ENCODE peak calls at places on chromosomes 12 and 14, in eight cellular contexts. One of them, this sample, is unnamed.

GRCh38 chr14:24377660-24378059 is 9.7 kb downstream of the NFATC4 start:
- DNase-seq in cardiac fibroblast: no peak
- DNase-seq in upper lobe of right lung: no peak
- DNase-seq in esophagus squamous epithelium: no peak
- DNase-seq in AG10803: no peak
- DNase-seq in AG09309: no peak
- DNase-seq in fibroblast of lung: no peak
- DNase-seq in fibroblast of pulmonary artery: no peak
- DNase-seq in this sample: no peak

GRCh38 chr14:103127356-103127755 is 4.1 kb downstream of the TNFAIP2 start:
- DNase-seq in cardiac fibroblast: no peak
- DNase-seq in upper lobe of right lung: peak; percentile 61
- DNase-seq in esophagus squamous epithelium: no peak
- DNase-seq in AG10803: no peak
- DNase-seq in AG09309: no peak
- DNase-seq in fibroblast of lung: no peak
- DNase-seq in fibroblast of pulmonary artery: no peak
- DNase-seq in this sample: no peak

GRCh38 chr14:89748004-89748403 is 206.5 kb downstream of the EFCAB11 start:
- DNase-seq in cardiac fibroblast: no peak
- DNase-seq in upper lobe of right lung: no peak
- DNase-seq in esophagus squamous epithelium: no peak
- DNase-seq in AG10803: no peak
- DNase-seq in AG09309: no peak
- DNase-seq in fibroblast of lung: peak; percentile 56
- DNase-seq in fibroblast of pulmonary artery: no peak
- DNase-seq in this sample: no peak

GRCh38 chr12:110647669-110648068 is 33.7 kb downstream of the TCTN1 start:
- DNase-seq in cardiac fibroblast: no peak
- DNase-seq in upper lobe of right lung: no peak
- DNase-seq in esophagus squamous epithelium: no peak
- DNase-seq in AG10803: no peak
- DNase-seq in AG09309: no peak
- DNase-seq in fibroblast of lung: no peak
- DNase-seq in fibroblast of pulmonary artery: no peak
- DNase-seq in this sample: no peak

GRCh38 chr14:99191663-99192621 is 80.1 kb downstream of the BCL11B start:
- DNase-seq in cardiac fibroblast: peak; percentile 73
- DNase-seq in upper lobe of right lung: no peak
- DNase-seq in esophagus squamous epithelium: no peak
- DNase-seq in AG10803: peak; percentile 59
- DNase-seq in AG09309: no peak
- DNase-seq in fibroblast of lung: peak; percentile 60
- DNase-seq in fibroblast of pulmonary artery: peak; percentile 71
- DNase-seq in this sample: peak; percentile 5

GRCh38 chr14:105647784-105648608 is 121.6 kb downstream of the TMEM121 start:
- DNase-seq in cardiac fibroblast: no peak
- DNase-seq in upper lobe of right lung: no peak
- DNase-seq in esophagus squamous epithelium: no peak
- DNase-seq in AG10803: no peak
- DNase-seq in AG09309: no peak
- DNase-seq in fibroblast of lung: no peak
- DNase-seq in fibroblast of pulmonary artery: no peak
- DNase-seq in this sample: no peak

GRCh38 chr14:57478050-57478449 is 15.6 kb downstream of the CCDC198 start:
- DNase-seq in cardiac fibroblast: no peak
- DNase-seq in upper lobe of right lung: no peak
- DNase-seq in esophagus squamous epithelium: no peak
- DNase-seq in AG10803: no peak
- DNase-seq in AG09309: no peak
- DNase-seq in fibroblast of lung: no peak
- DNase-seq in fibroblast of pulmonary artery: no peak
- DNase-seq in this sample: no peak

GRCh38 chr12:27291862-27292261 is 40.8 kb upstream of the BMAL2 start:
- DNase-seq in cardiac fibroblast: no peak
- DNase-seq in upper lobe of right lung: no peak
- DNase-seq in esophagus squamous epithelium: no peak
- DNase-seq in AG10803: no peak
- DNase-seq in AG09309: no peak
- DNase-seq in fibroblast of lung: no peak
- DNase-seq in fibroblast of pulmonary artery: peak; percentile 14
- DNase-seq in this sample: no peak

GRCh38 chr12:130970908-130971233 is 17.2 kb downstream of the ADGRD1 start:
- DNase-seq in cardiac fibroblast: no peak
- DNase-seq in upper lobe of right lung: peak; percentile 26
- DNase-seq in esophagus squamous epithelium: no peak
- DNase-seq in AG10803: no peak
- DNase-seq in AG09309: no peak
- DNase-seq in fibroblast of lung: no peak
- DNase-seq in fibroblast of pulmonary artery: no peak
- DNase-seq in this sample: no peak

GRCh38 chr14:56294125-56294524 is 175.9 kb downstream of the PELI2 start:
- DNase-seq in cardiac fibroblast: no peak
- DNase-seq in upper lobe of right lung: no peak
- DNase-seq in esophagus squamous epithelium: no peak
- DNase-seq in AG10803: no peak
- DNase-seq in AG09309: no peak
- DNase-seq in fibroblast of lung: no peak
- DNase-seq in fibroblast of pulmonary artery: no peak
- DNase-seq in this sample: no peak

GRCh38 chr14:52706286-52706685 is 714 bp upstream of the PSMC6 start:
- DNase-seq in cardiac fibroblast: no peak
- DNase-seq in upper lobe of right lung: no peak
- DNase-seq in esophagus squamous epithelium: no peak
- DNase-seq in AG10803: no peak
- DNase-seq in AG09309: no peak
- DNase-seq in fibroblast of lung: peak; percentile 14
- DNase-seq in fibroblast of pulmonary artery: no peak
- DNase-seq in this sample: no peak

GRCh38 chr14:71702799-71703198 is 229.4 kb upstream of the RGS6 start:
- DNase-seq in cardiac fibroblast: peak; percentile 39
- DNase-seq in upper lobe of right lung: no peak
- DNase-seq in esophagus squamous epithelium: no peak
- DNase-seq in AG10803: no peak
- DNase-seq in AG09309: no peak
- DNase-seq in fibroblast of lung: no peak
- DNase-seq in fibroblast of pulmonary artery: no peak
- DNase-seq in this sample: no peak

GRCh38 chr14:100955201-100955600 is 51.7 kb upstream of the RTL1 start:
- DNase-seq in cardiac fibroblast: peak; percentile 2
- DNase-seq in upper lobe of right lung: no peak
- DNase-seq in esophagus squamous epithelium: no peak
- DNase-seq in AG10803: peak; percentile 48
- DNase-seq in AG09309: peak; percentile 1
- DNase-seq in fibroblast of lung: peak; percentile 36
- DNase-seq in fibroblast of pulmonary artery: peak; percentile 28
- DNase-seq in this sample: no peak

GRCh38 chr12:59632408-59632807 is 36.6 kb downstream of the SLC16A7 start:
- DNase-seq in cardiac fibroblast: peak; percentile 29
- DNase-seq in upper lobe of right lung: no peak
- DNase-seq in esophagus squamous epithelium: no peak
- DNase-seq in AG10803: peak; percentile 64
- DNase-seq in AG09309: peak; percentile 29
- DNase-seq in fibroblast of lung: peak; percentile 21
- DNase-seq in fibroblast of pulmonary artery: no peak
- DNase-seq in this sample: no peak
- TF ChIP-seq CTCF in cardiac fibroblast: no peak
- TF ChIP-seq CTCF in upper lobe of right lung: no peak
- TF ChIP-seq CTCF in esophagus squamous epithelium: no peak
- TF ChIP-seq CTCF in AG10803: no peak
- TF ChIP-seq CTCF in AG09309: no peak
- TF ChIP-seq CTCF in fibroblast of lung: no peak
- TF ChIP-seq CTCF in fibroblast of pulmonary artery: no peak
- TF ChIP-seq CTCF in this sample: no peak

DNA sequence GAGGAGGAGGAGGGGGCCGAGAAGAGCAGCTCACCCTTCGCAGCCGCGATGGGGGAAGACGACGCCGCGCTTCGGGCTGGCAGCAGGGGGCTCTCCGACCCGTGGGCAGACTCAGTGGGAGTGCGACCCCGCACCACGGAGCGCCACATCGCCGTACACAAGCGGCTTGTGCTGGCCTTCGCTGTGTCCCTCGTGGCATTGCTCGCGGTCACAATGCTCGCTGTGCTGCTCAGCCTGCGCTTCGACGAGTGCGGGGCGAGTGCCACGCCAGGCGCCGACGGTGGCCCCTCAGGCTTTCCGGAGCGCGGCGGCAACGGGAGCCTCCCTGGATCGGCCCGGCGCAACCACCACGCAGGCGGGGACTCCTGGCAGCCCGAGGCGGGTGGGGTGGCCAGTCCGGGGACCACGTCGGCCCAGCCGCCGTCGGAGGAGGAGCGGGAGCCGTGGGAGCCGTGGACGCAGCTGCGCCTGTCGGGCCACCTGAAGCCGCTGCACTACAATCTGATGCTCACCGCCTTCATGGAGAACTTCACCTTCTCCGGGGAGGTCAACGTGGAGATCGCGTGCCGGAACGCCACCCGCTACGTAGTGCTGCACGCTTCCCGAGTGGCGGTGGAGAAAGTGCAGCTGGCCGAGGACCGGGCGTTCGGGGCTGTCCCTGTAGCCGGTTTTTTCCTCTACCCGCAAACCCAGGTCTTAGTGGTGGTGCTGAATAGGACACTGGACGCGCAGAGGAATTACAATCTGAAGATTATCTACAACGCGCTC is 745 bp downstream of the TRHDE start:
- DNase-seq in cardiac fibroblast: no peak
- DNase-seq in upper lobe of right lung: peak; percentile 71
- DNase-seq in esophagus squamous epithelium: no peak
- DNase-seq in AG10803: no peak
- DNase-seq in AG09309: no peak
- DNase-seq in fibroblast of lung: peak; percentile 73
- DNase-seq in fibroblast of pulmonary artery: peak; percentile 4
- DNase-seq in this sample: no peak
- H3K4me3 ChIP-seq in cardiac fibroblast: peak overlapping the region; percentile 30
- H3K4me3 ChIP-seq in upper lobe of right lung: peak overlapping the region; percentile 55
- H3K4me3 ChIP-seq in esophagus squamous epithelium: peak overlapping the region; percentile 65
- H3K4me3 ChIP-seq in AG10803: peak overlapping the region; percentile 71
- H3K4me3 ChIP-seq in AG09309: peak overlapping the region; percentile 60
- H3K4me3 ChIP-seq in fibroblast of lung: peak overlapping the region; percentile 72
- H3K4me3 ChIP-seq in fibroblast of pulmonary artery: peak overlapping the region; percentile 24
- H3K4me3 ChIP-seq in this sample: peak overlapping the region; percentile 93

GRCh38 chr12:62977879-62978278 is 42.9 kb upstream of the PPM1H start:
- DNase-seq in cardiac fibroblast: no peak
- DNase-seq in upper lobe of right lung: no peak
- DNase-seq in esophagus squamous epithelium: no peak
- DNase-seq in AG10803: no peak
- DNase-seq in AG09309: no peak
- DNase-seq in fibroblast of lung: no peak
- DNase-seq in fibroblast of pulmonary artery: no peak
- DNase-seq in this sample: no peak

GRCh38 chr12:62978768-62979167 is 43.8 kb upstream of the PPM1H start:
- DNase-seq in cardiac fibroblast: no peak
- DNase-seq in upper lobe of right lung: no peak
- DNase-seq in esophagus squamous epithelium: no peak
- DNase-seq in AG10803: no peak
- DNase-seq in AG09309: no peak
- DNase-seq in fibroblast of lung: no peak
- DNase-seq in fibroblast of pulmonary artery: no peak
- DNase-seq in this sample: no peak

GRCh38 chr12:62986844-62987243 is 51.9 kb upstream of the PPM1H start:
- DNase-seq in cardiac fibroblast: no peak
- DNase-seq in upper lobe of right lung: no peak
- DNase-seq in esophagus squamous epithelium: no peak
- DNase-seq in AG10803: no peak
- DNase-seq in AG09309: no peak
- DNase-seq in fibroblast of lung: no peak
- DNase-seq in fibroblast of pulmonary artery: no peak
- DNase-seq in this sample: no peak

DNA sequence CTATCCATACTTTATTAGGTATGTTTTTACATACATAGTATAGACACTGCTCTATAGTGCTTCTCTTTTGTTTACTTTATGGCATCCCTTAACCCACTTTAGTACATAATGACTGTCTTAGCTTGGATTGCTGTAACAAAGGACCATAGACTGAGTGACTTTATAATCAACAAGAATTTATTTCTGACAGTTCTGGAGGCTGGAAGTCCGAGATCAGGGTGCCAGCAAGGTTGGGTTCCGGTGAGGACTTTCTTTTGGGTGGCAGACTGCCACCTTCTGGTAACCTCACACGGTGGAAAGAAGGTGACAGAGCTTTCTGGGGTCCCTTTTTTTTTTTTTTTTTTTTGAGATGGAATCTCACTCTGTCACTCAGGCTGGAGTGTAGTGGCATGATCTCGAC is 48.6 kb upstream of the PPM1H start:
- DNase-seq in cardiac fibroblast: no peak
- DNase-seq in upper lobe of right lung: no peak
- DNase-seq in esophagus squamous epithelium: no peak
- DNase-seq in AG10803: no peak
- DNase-seq in AG09309: no peak
- DNase-seq in fibroblast of lung: no peak
- DNase-seq in fibroblast of pulmonary artery: no peak
- DNase-seq in this sample: no peak
- TF ChIP-seq CTCF in cardiac fibroblast: peak; percentile 12
- TF ChIP-seq CTCF in upper lobe of right lung: no peak
- TF ChIP-seq CTCF in esophagus squamous epithelium: no peak
- TF ChIP-seq CTCF in AG10803: no peak
- TF ChIP-seq CTCF in AG09309: peak; percentile 19
- TF ChIP-seq CTCF in fibroblast of lung: no peak
- TF ChIP-seq CTCF in fibroblast of pulmonary artery: no peak
- TF ChIP-seq CTCF in this sample: no peak

GRCh38 chr12:22250762-22251161 is 83.7 kb downstream of the ST8SIA1 start:
- DNase-seq in cardiac fibroblast: no peak
- DNase-seq in upper lobe of right lung: no peak
- DNase-seq in esophagus squamous epithelium: no peak
- DNase-seq in AG10803: no peak
- DNase-seq in AG09309: no peak
- DNase-seq in fibroblast of lung: no peak
- DNase-seq in fibroblast of pulmonary artery: no peak
- DNase-seq in this sample: no peak
- H3K4me3 ChIP-seq in cardiac fibroblast: no peak overlapping the region
- H3K4me3 ChIP-seq in upper lobe of right lung: no peak overlapping the region
- H3K4me3 ChIP-seq in esophagus squamous epithelium: no peak overlapping the region
- H3K4me3 ChIP-seq in AG10803: no peak overlapping the region
- H3K4me3 ChIP-seq in AG09309: no peak overlapping the region
- H3K4me3 ChIP-seq in fibroblast of lung: no peak overlapping the region
- H3K4me3 ChIP-seq in fibroblast of pulmonary artery: no peak overlapping the region
- H3K4me3 ChIP-seq in this sample: no peak overlapping the region

DNA sequence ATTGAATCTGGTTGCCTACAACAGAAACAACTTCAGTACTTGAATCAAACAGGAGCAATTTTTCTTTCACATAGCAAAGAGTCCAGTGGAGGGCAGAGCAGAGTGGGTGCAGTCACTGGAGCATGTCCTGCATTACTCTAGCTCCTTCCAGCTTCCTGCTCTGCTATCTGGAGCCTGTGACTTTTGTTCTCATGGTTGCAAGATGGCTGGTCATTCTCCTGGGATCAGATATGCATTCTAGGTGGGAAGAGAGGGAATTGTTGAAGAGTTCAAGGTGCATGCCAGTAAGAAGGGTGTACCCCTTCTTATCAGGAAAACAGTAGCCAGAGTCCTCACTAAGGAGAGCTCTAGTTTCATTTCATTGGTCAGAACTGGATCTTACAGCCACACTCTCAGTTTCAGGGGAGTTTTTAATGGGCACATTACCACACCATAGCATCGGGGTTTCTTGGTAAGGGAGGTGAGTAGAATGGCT is 8.0 kb downstream of the IFT43 start:
- DNase-seq in cardiac fibroblast: no peak
- DNase-seq in upper lobe of right lung: no peak
- DNase-seq in esophagus squamous epithelium: no peak
- DNase-seq in AG10803: no peak
- DNase-seq in AG09309: no peak
- DNase-seq in fibroblast of lung: no peak
- DNase-seq in fibroblast of pulmonary artery: no peak
- DNase-seq in this sample: no peak
- TF ChIP-seq CTCF in cardiac fibroblast: no peak
- TF ChIP-seq CTCF in upper lobe of right lung: no peak
- TF ChIP-seq CTCF in esophagus squamous epithelium: no peak
- TF ChIP-seq CTCF in AG10803: no peak
- TF ChIP-seq CTCF in AG09309: no peak
- TF ChIP-seq CTCF in fibroblast of lung: no peak
- TF ChIP-seq CTCF in fibroblast of pulmonary artery: no peak
- TF ChIP-seq CTCF in this sample: no peak

GRCh38 chr12:57049890-57050289 is at the start of gene MYO1A:
- DNase-seq in cardiac fibroblast: peak; percentile 13
- DNase-seq in upper lobe of right lung: no peak
- DNase-seq in esophagus squamous epithelium: no peak
- DNase-seq in AG10803: no peak
- DNase-seq in AG09309: no peak
- DNase-seq in fibroblast of lung: no peak
- DNase-seq in fibroblast of pulmonary artery: peak; percentile 13
- DNase-seq in this sample: no peak
- H3K4me3 ChIP-seq in cardiac fibroblast: no peak within 1 kb of the TSS
- H3K4me3 ChIP-seq in upper lobe of right lung: no peak within 1 kb of the TSS
- H3K4me3 ChIP-seq in esophagus squamous epithelium: no peak within 1 kb of the TSS
- H3K4me3 ChIP-seq in AG10803: no peak within 1 kb of the TSS
- H3K4me3 ChIP-seq in AG09309: no peak within 1 kb of the TSS
- H3K4me3 ChIP-seq in fibroblast of lung: no peak within 1 kb of the TSS
- H3K4me3 ChIP-seq in fibroblast of pulmonary artery: no peak within 1 kb of the TSS
- H3K4me3 ChIP-seq in this sample: no peak within 1 kb of the TSS

This sample was measured in AG04449.